ENCODE peak calls at places on chromosomes 2 and 18, in nine cellular contexts. One of them, this sample, is unnamed.

GRCh38 chr2:37324536-37324785 is 172 bp downstream of the PRKD3 start:
- DNase-seq in activated CD8-positive, alpha-beta memory T cell treated with anti-CD3 and anti-CD28 coated beads, Interleukin-2, amount 10 ng/mL, durations not matched to agents 7 days and 5 days: peak
- DNase-seq in adipocyte: no peak
- DNase-seq in HFFc6: peak
- DNase-seq in effector memory CD4-positive, alpha-beta T cell: peak
- DNase-seq in choroid plexus epithelial cell: peak
- DNase-seq in psoas muscle: peak
- DNase-seq in amniotic stem cell: no peak
- DNase-seq in ELF-1: peak
- DNase-seq in this sample: no peak

GRCh38 chr2:152033146-152033545 is 65.7 kb downstream of the CACNB4 start:
- DNase-seq in activated CD8-positive, alpha-beta memory T cell treated with anti-CD3 and anti-CD28 coated beads, Interleukin-2, amount 10 ng/mL, durations not matched to agents 7 days and 5 days: no peak
- DNase-seq in adipocyte: no peak
- DNase-seq in HFFc6: no peak
- DNase-seq in effector memory CD4-positive, alpha-beta T cell: no peak
- DNase-seq in choroid plexus epithelial cell: no peak
- DNase-seq in psoas muscle: no peak
- DNase-seq in amniotic stem cell: no peak
- DNase-seq in ELF-1: no peak
- DNase-seq in this sample: no peak

GRCh38 chr18:46946656-46947282 is 29.4 kb downstream of the KATNAL2 start:
- DNase-seq in activated CD8-positive, alpha-beta memory T cell treated with anti-CD3 and anti-CD28 coated beads, Interleukin-2, amount 10 ng/mL, durations not matched to agents 7 days and 5 days: peak
- DNase-seq in adipocyte: peak
- DNase-seq in HFFc6: peak
- DNase-seq in effector memory CD4-positive, alpha-beta T cell: peak
- DNase-seq in choroid plexus epithelial cell: peak
- DNase-seq in psoas muscle: peak
- DNase-seq in amniotic stem cell: peak
- DNase-seq in ELF-1: peak
- DNase-seq in this sample: peak

GRCh38 chr2:41169744-41170143 is 717.9 kb upstream of the SLC8A1 start:
- DNase-seq in activated CD8-positive, alpha-beta memory T cell treated with anti-CD3 and anti-CD28 coated beads, Interleukin-2, amount 10 ng/mL, durations not matched to agents 7 days and 5 days: no peak
- DNase-seq in adipocyte: no peak
- DNase-seq in HFFc6: no peak
- DNase-seq in effector memory CD4-positive, alpha-beta T cell: no peak
- DNase-seq in choroid plexus epithelial cell: no peak
- DNase-seq in psoas muscle: no peak
- DNase-seq in amniotic stem cell: no peak
- DNase-seq in ELF-1: no peak
- DNase-seq in this sample: no peak

GRCh38 chr2:168660859-168661258 is 141.6 kb upstream of the NOSTRIN start:
- DNase-seq in activated CD8-positive, alpha-beta memory T cell treated with anti-CD3 and anti-CD28 coated beads, Interleukin-2, amount 10 ng/mL, durations not matched to agents 7 days and 5 days: no peak
- DNase-seq in adipocyte: no peak
- DNase-seq in HFFc6: no peak
- DNase-seq in effector memory CD4-positive, alpha-beta T cell: no peak
- DNase-seq in choroid plexus epithelial cell: peak
- DNase-seq in psoas muscle: no peak
- DNase-seq in amniotic stem cell: no peak
- DNase-seq in ELF-1: no peak
- DNase-seq in this sample: no peak

GRCh38 chr2:71681626-71682025 is 228.3 kb downstream of the DYSF start:
- DNase-seq in activated CD8-positive, alpha-beta memory T cell treated with anti-CD3 and anti-CD28 coated beads, Interleukin-2, amount 10 ng/mL, durations not matched to agents 7 days and 5 days: no peak
- DNase-seq in adipocyte: no peak
- DNase-seq in HFFc6: no peak
- DNase-seq in effector memory CD4-positive, alpha-beta T cell: no peak
- DNase-seq in choroid plexus epithelial cell: no peak
- DNase-seq in psoas muscle: peak
- DNase-seq in amniotic stem cell: no peak
- DNase-seq in ELF-1: no peak
- DNase-seq in this sample: no peak

GRCh38 chr2:63059434-63060078 is 8.9 kb downstream of the OTX1 start:
- DNase-seq in activated CD8-positive, alpha-beta memory T cell treated with anti-CD3 and anti-CD28 coated beads, Interleukin-2, amount 10 ng/mL, durations not matched to agents 7 days and 5 days: no peak
- DNase-seq in adipocyte: no peak
- DNase-seq in HFFc6: no peak
- DNase-seq in effector memory CD4-positive, alpha-beta T cell: no peak
- DNase-seq in choroid plexus epithelial cell: no peak
- DNase-seq in psoas muscle: peak
- DNase-seq in amniotic stem cell: no peak
- DNase-seq in ELF-1: no peak
- DNase-seq in this sample: no peak

GRCh38 chr2:113720167-113720566 is 36.3 kb downstream of the SLC35F5 start:
- DNase-seq in activated CD8-positive, alpha-beta memory T cell treated with anti-CD3 and anti-CD28 coated beads, Interleukin-2, amount 10 ng/mL, durations not matched to agents 7 days and 5 days: no peak
- DNase-seq in adipocyte: peak
- DNase-seq in HFFc6: no peak
- DNase-seq in effector memory CD4-positive, alpha-beta T cell: no peak
- DNase-seq in choroid plexus epithelial cell: peak
- DNase-seq in psoas muscle: no peak
- DNase-seq in amniotic stem cell: no peak
- DNase-seq in ELF-1: no peak
- DNase-seq in this sample: peak

GRCh38 chr18:11951390-11951851 is 29.9 kb upstream of the IMPA2 start:
- DNase-seq in activated CD8-positive, alpha-beta memory T cell treated with anti-CD3 and anti-CD28 coated beads, Interleukin-2, amount 10 ng/mL, durations not matched to agents 7 days and 5 days: no peak
- DNase-seq in adipocyte: no peak
- DNase-seq in HFFc6: no peak
- DNase-seq in effector memory CD4-positive, alpha-beta T cell: no peak
- DNase-seq in choroid plexus epithelial cell: peak
- DNase-seq in psoas muscle: no peak
- DNase-seq in amniotic stem cell: no peak
- DNase-seq in ELF-1: peak
- DNase-seq in this sample: no peak

GRCh38 chr2:6893876-6894482 is 16.4 kb downstream of the RSAD2 start:
- DNase-seq in activated CD8-positive, alpha-beta memory T cell treated with anti-CD3 and anti-CD28 coated beads, Interleukin-2, amount 10 ng/mL, durations not matched to agents 7 days and 5 days: no peak
- DNase-seq in adipocyte: no peak
- DNase-seq in HFFc6: no peak
- DNase-seq in effector memory CD4-positive, alpha-beta T cell: no peak
- DNase-seq in choroid plexus epithelial cell: no peak
- DNase-seq in psoas muscle: no peak
- DNase-seq in amniotic stem cell: no peak
- DNase-seq in ELF-1: no peak
- DNase-seq in this sample: no peak

This sample was measured in NCI-H1694 treated with DMSO at 0.1 percent for 48 hours.